ENCODE peak calls at places on chromosomes 13 and 19, in five cellular contexts. K is HFFc6, R is tibial nerve, Q is A172, S is NCI-H774. M is an unnamed sample.

GRCh38 chr19:28494466-28494865 is 718.5 kb downstream of the UQCRFS1 start:
- DNase-seq in S (no peak), R (no peak), K (no peak), Q (no peak), M (no peak)

GRCh38 chr19:18697680-18698079 is 14.2 kb downstream of the CRTC1 start:
- DNase-seq in Q (no peak), S (peak), K (no peak), R (no peak), M (no peak)

GRCh38 chr13:105184221-105184620 is 1351.2 kb downstream of the EFNB2 start:
- DNase-seq in R (no peak), K (no peak), Q (no peak), S (no peak), M (no peak)

GRCh38 chr13:54029226-54029625 is 1000.6 kb downstream of the OLFM4 start:
- DNase-seq in Q (no peak), S (no peak), R (no peak), K (no peak), M (no peak)

GRCh38 chr19:4375620-4376228 is 24.6 kb downstream of the SH3GL1 start:
- DNase-seq in K (peak), Q (peak), S (no peak), R (no peak), M (peak)

GRCh38 chr19:39342647-39343305 is 555 bp downstream of the SAMD4B start:
- DNase-seq in K (no peak), R (no peak), Q (no peak), S (no peak), M (no peak)

GRCh38 chr13:114235697-114236096 is 1.0 kb downstream of the CDC16 start:
- DNase-seq in R (no peak), K (no peak), S (no peak), Q (no peak), M (no peak)

GRCh38 chr13:97000295-97000925 is 6.1 kb upstream of the OXGR1 start:
- DNase-seq in S (no peak), K (no peak), R (no peak), Q (peak), M (peak)

GRCh38 chr13:113495494-113496251 is 5.2 kb upstream of the DCUN1D2 start:
- DNase-seq in S (no peak), R (no peak), Q (peak), K (no peak), M (no peak)